ENCODE peak calls at places on chromosomes 16 and 17, in four cellular contexts. B is CD4-positive, alpha-beta T cell; W is fibroblast of lung; D is AG04450. O is an unnamed sample.
A peak's percentile ranks its signal among the peaks of the same experiment; 100 is the strongest.

GRCh38 chr17:44464037-44464436 is 39.2 kb downstream of the GPATCH8 start:
- DNase-seq in B (no peak), W (no peak), D (no peak), O (no peak)

GRCh38 chr16:11530171-11530940 is 56.4 kb downstream of the LITAF start:
- DNase-seq in B (no peak), W (no peak), D (no peak), O (no peak)

GRCh38 chr16:88714420-88715302 is 8.4 kb downstream of the CTU2 start:
- DNase-seq in B (no peak), W (no peak), D (no peak), O (no peak)

GRCh38 chr17:28193241-28193640 is 125.8 kb upstream of the TMEM97 start:
- DNase-seq in B (no peak), W (no peak), D (no peak), O (no peak)

GRCh38 chr16:55901756-55902155 is 26.6 kb upstream of the CES5A start:
- DNase-seq in B (no peak), W (no peak), D (no peak), O (no peak)

GRCh38 chr16:20818929-20819585 is 12.7 kb downstream of the REXO5 start:
- DNase-seq in B (no peak), W (no peak), D (no peak), O (no peak)

GRCh38 chr16:54282202-54282922 is 4.2 kb downstream of the IRX3 start:
- DNase-seq in B (no peak), W (no peak), D (no peak), O (no peak)

GRCh38 chr17:68134046-68134637 is 98.6 kb downstream of the KPNA2 start:
- DNase-seq in B (no peak), W (no peak), D (no peak), O (no peak)

GRCh38 chr16:85398050-85398451 is 215.1 kb upstream of the GSE1 start:
- DNase-seq in B (no peak), W (no peak), D (no peak), O (no peak)

GRCh38 chr16:85927326-85927725 is 28.4 kb downstream of the IRF8 start:
- DNase-seq in B (no peak), W (no peak), D (no peak), O (no peak)

GRCh38 chr17:57939797-57940196 is 15.4 kb downstream of the CUEDC1 start:
- DNase-seq in B (no peak), W (no peak), D (no peak), O (no peak)

GRCh38 chr17:57551321-57552079 is 193.6 kb downstream of the CCDC182 start:
- DNase-seq in B (peak; percentile 35), W (no peak), D (no peak), O (no peak)

GRCh38 chr17:82003411-82004381 is 19.0 kb downstream of the CENPX start:
- DNase-seq in B (no peak), W (peak; percentile 89), D (peak; percentile 84), O (peak; percentile 68)

GRCh38 chr16:50736448-50736847 is 5.4 kb upstream of the CYLD start:
- DNase-seq in B (no peak), W (no peak), D (no peak), O (no peak)

GRCh38 chr17:75270218-75270965 is 639 bp downstream of the MIF4GD start:
- DNase-seq in B (peak; percentile 28), W (peak; percentile 76), D (no peak), O (no peak)

GRCh38 chr16:66689282-66689681 is 7.3 kb downstream of the CMTM4 start:
- DNase-seq in B (no peak), W (no peak), D (no peak), O (no peak)

GRCh38 chr17:14228903-14229302 is 7.8 kb downstream of the CDRT15 start:
- DNase-seq in B (no peak), W (peak; percentile 10), D (peak; percentile 8), O (peak; percentile 39)

GRCh38 chr17:75639327-75639726 is 6.1 kb downstream of the SMIM5 start:
- DNase-seq in B (no peak), W (no peak), D (no peak), O (no peak)

GRCh38 chr17:77640916-77641605 is 317.4 kb upstream of the TNRC6C start:
- DNase-seq in B (no peak), W (no peak), D (no peak), O (no peak)

GRCh38 chr16:13070268-13070667 is 168.9 kb downstream of the SHISA9 start:
- DNase-seq in B (no peak), W (no peak), D (no peak), O (no peak)

GRCh38 chr17:83081561-83082201 is 2.3 kb downstream of the METRNL start:
- DNase-seq in B (no peak), W (peak; percentile 42), D (no peak), O (peak; percentile 54)

GRCh38 chr17:74393323-74393942 is 26.1 kb downstream of the GPR142 start:
- DNase-seq in B (no peak), W (no peak), D (no peak), O (no peak)

GRCh38 chr17:77455111-77455877 is 314.5 kb downstream of the SEC14L1 start:
- DNase-seq in B (no peak), W (peak; percentile 83), D (no peak), O (no peak)

GRCh38 chr17:13917635-13918034 is 151.7 kb upstream of the COX10 start:
- DNase-seq in B (no peak), W (no peak), D (no peak), O (no peak)

GRCh38 chr16:57064995-57065394 is 27.4 kb upstream of the CPNE2 start:
- DNase-seq in B (no peak), W (no peak), D (no peak), O (no peak)

GRCh38 chr17:65047939-65048338 is 8.6 kb downstream of the GNA13 start:
- DNase-seq in B (no peak), W (no peak), D (no peak), O (no peak)

GRCh38 chr16:2816751-2817495 is at the start of gene PRSS21:
- DNase-seq in B (peak; percentile 17), W (no peak), D (no peak), O (no peak)
- TF ChIP-seq CTCF in B (no peak), W (no peak), D (peak; percentile 9), O (peak; percentile 0)

GRCh38 chr16:30359871-30360170 is 4.7 kb upstream of the CD2BP2 start:
- DNase-seq in B (no peak), W (no peak), D (no peak), O (no peak)

GRCh38 chr16:30358577-30358936 is 3.4 kb upstream of the CD2BP2 start:
- DNase-seq in B (no peak), W (no peak), D (no peak), O (no peak)

GRCh38 chr16:30357715-30358576 is 2.8 kb upstream of the CD2BP2 start:
- DNase-seq in B (no peak), W (no peak), D (no peak), O (no peak)

GRCh38 chr16:30361180-30361579 is 6.1 kb upstream of the CD2BP2 start:
- DNase-seq in B (no peak), W (no peak), D (no peak), O (no peak)

DNA sequence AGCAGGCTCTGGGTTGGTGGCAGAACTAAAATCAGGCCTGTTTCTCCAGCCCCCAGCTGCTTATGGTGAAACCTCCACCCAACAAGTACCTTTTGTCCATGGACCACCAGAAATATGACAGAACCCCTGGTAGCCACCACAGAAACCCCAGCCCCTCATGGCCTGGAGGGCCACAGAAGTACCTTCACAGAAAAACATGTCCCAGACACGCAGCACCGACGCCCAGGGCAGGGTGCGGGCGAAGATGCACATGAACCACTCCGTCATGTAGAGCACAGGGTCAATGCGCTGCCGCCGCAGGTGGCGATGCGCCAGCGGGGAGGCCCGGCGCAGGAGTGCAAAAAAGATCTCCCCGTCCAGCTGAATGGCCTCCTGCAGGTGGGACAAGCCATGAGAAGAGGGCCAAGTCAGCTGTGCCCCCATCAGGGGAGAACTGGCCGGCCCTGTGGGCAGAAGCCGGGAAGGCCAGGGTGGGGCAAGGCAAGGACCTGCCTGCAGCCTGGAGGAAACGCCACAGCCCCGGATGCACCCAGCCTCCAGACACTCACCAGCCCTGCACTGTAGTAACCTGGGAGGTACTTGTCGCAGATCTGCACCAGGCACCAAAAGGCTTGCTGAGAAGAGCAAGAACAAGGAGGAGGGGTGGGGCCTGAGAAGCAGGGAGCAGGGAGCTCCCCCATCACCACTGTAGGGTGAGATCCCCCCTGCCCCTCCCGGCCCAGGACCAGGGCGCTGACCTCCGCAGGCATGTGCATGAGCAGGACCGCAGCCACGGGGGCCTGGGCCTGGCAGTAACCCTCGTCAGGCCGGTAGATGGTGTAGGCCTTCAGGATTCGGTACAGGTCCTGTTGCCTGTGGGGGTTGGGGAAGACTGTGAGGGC is 4.1 kb upstream of the CD2BP2 start:
- DNase-seq in B (no peak), W (no peak), D (no peak), O (no peak)
- TF ChIP-seq CTCF in B (no peak), W (no peak), D (no peak), O (no peak)

GRCh38 chr17:4740025-4740351 is 260 bp upstream of the CXCL16 start:
- DNase-seq in B (no peak), W (no peak), D (no peak), O (no peak)

GRCh38 chr17:4741544-4741943 is 1.8 kb upstream of the CXCL16 start:
- DNase-seq in B (no peak), W (no peak), D (no peak), O (no peak)

GRCh38 chr17:4742133-4742532 is 2.4 kb upstream of the CXCL16 start:
- DNase-seq in B (no peak), W (no peak), D (no peak), O (no peak)

GRCh38 chr17:4739122-4740024 is at the start of the genes CXCL16 and ZMYND15:
- DNase-seq in B (peak; percentile 46), W (peak; percentile 18), D (no peak), O (no peak)

DNA sequence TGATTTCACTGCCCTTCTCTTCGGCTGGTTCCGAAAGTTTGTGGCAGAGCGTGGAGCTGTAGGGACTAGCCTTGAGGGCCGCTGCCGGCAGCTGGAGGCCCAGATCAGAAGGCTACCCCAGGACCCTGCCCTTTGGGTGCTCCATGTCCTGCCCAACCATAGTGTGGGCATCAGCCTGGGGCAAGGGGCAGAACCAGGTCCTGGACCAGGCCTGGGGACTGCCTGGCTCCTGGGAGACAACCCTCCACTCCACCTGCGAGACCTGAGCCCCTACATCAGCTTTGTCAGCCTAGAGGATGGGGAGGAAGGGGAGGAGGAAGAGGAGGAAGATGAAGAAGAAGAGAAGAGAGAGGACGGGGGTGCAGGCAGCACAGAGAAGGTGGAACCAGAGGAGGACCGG is 856 bp upstream of the CXCL16 start:
- DNase-seq in B (no peak), W (no peak), D (no peak), O (no peak)
- TF ChIP-seq CTCF in B (no peak), W (no peak), D (no peak), O (no peak)

DNA sequence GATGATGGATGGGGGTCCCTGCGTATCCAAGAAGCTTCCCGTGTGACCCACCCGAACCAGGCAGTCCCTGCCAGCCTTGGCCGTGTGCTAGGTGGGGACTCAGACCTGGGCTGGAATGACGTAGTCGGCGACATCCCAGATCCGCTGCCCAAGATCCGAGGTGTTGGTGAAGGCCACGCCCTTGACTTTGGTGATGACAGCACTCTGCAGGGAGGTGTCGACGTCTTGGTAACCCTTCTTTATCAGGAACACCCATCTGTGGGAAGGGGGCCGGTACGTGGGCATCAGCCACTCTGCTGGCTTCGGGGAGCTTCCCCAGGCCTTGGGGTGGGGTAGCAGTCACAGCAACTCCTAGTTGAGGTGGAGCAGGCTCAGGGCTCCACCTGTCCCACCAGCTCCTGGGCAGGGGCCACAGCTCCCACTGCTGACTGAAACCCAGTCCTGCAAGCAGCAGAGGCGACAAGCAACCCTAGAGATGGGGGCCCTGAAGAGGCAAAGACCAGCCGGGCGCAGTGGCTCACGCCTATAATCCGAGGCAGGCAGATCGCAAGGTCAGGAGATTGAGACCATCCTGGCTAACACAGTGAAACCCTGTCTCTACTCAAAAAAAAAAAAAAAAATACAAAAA is 4.3 kb downstream of the P2RX5 start:
- DNase-seq in B (no peak), W (no peak), D (no peak), O (no peak)
- TF ChIP-seq CTCF in B (no peak), W (no peak), D (no peak), O (no peak)

GRCh38 chr17:66426397-66427033 is 124.1 kb downstream of the PRKCA start:
- DNase-seq in B (peak; percentile 46), W (peak; percentile 18), D (no peak), O (no peak)
- TF ChIP-seq CTCF in B (peak; percentile 69), W (peak; percentile 20), D (peak; percentile 12), O (no peak)

O was measured in AG09319.